ENCODE peak calls at places on chromosomes 13 and 19, in five cellular contexts. Z is hippocampal formation, M is GF-D8, Q is heart right ventricle, K is hepatocyte. G is an unnamed sample.

GRCh38 chr19:46601318-46602224 is at the start of gene CALM3:
- DNase-seq in Q (no peak), Z (no peak), M (no peak), K (peak), G (no peak)

GRCh38 chr19:3655402-3656072 is 28.9 kb upstream of the CACTIN start:
- DNase-seq in Q (no peak), M (no peak), K (peak), Z (no peak), G (no peak)

GRCh38 chr19:18596752-18597157 is 8.2 kb downstream of the REX1BD start:
- DNase-seq in Q (peak), K (peak), Z (no peak), M (peak), G (no peak)

GRCh38 chr19:7540761-7541480 is 5.4 kb downstream of the PNPLA6 start:
- DNase-seq in Z (no peak), M (no peak), Q (no peak), K (no peak), G (no peak)

GRCh38 chr13:46124531-46124966 is 19.7 kb upstream of the CPB2 start:
- DNase-seq in M (peak), K (no peak), Z (no peak), Q (no peak), G (no peak)

GRCh38 chr19:10517361-10517759 is at the start of gene S1PR5:
- DNase-seq in Q (peak), M (no peak), K (peak), Z (peak), G (no peak)

GRCh38 chr13:24654741-24655140 is 25.5 kb upstream of the ATP12A start:
- DNase-seq in K (no peak), M (no peak), Z (no peak), Q (no peak), G (no peak)

GRCh38 chr13:30371649-30372265 is 50.5 kb upstream of the UBE2L5 start:
- DNase-seq in K (peak), Q (no peak), Z (no peak), M (peak), G (peak)

GRCh38 chr13:77751513-77752456 is 54.3 kb downstream of the SLAIN1 start:
- DNase-seq in Z (peak), K (peak), Q (no peak), M (no peak), G (no peak)

GRCh38 chr19:53432088-53432661 is 391 bp downstream of the ZNF761 start:
- DNase-seq in Z (no peak), K (peak), M (no peak), Q (peak), G (no peak)

G was measured in GM12891.